ENCODE peak calls at places on chromosome 12, in eight cellular contexts. One of them, this sample, is unnamed. For H3K4me1, the result is how much of the 10 kb centered on the place peaks cover.

GRCh38 chr12:95637471-95638155 is 86.3 kb upstream of the USP44 start:
- DNase-seq in pancreas: no peak
- DNase-seq in adrenal gland: no peak
- DNase-seq in osteoblast: peak
- DNase-seq in keratinocyte: no peak
- DNase-seq in fibroblast of lung: peak
- DNase-seq in upper lobe of right lung: no peak
- DNase-seq in aorta: no peak
- DNase-seq in this sample: no peak

GRCh38 chr12:60308366-60309000 is 712.7 kb downstream of the SLC16A7 start:
- DNase-seq in pancreas: no peak
- DNase-seq in adrenal gland: no peak
- DNase-seq in osteoblast: no peak
- DNase-seq in keratinocyte: peak
- DNase-seq in fibroblast of lung: peak
- DNase-seq in upper lobe of right lung: no peak
- DNase-seq in aorta: no peak
- DNase-seq in this sample: no peak

GRCh38 chr12:48165089-48166031 is 8.0 kb upstream of the ASB8 start:
- DNase-seq in pancreas: peak
- DNase-seq in adrenal gland: peak
- DNase-seq in osteoblast: peak
- DNase-seq in keratinocyte: peak
- DNase-seq in fibroblast of lung: peak
- DNase-seq in upper lobe of right lung: no peak
- DNase-seq in aorta: no peak
- DNase-seq in this sample: no peak

GRCh38 chr12:105257321-105257728 is 21.4 kb upstream of the APPL2 start:
- DNase-seq in pancreas: no peak
- DNase-seq in adrenal gland: peak
- DNase-seq in osteoblast: no peak
- DNase-seq in keratinocyte: peak
- DNase-seq in fibroblast of lung: peak
- DNase-seq in upper lobe of right lung: no peak
- DNase-seq in aorta: no peak
- DNase-seq in this sample: no peak

GRCh38 chr12:92029902-92030586 is 115.6 kb downstream of the BTG1 start:
- DNase-seq in pancreas: no peak
- DNase-seq in adrenal gland: no peak
- DNase-seq in osteoblast: no peak
- DNase-seq in keratinocyte: no peak
- DNase-seq in fibroblast of lung: no peak
- DNase-seq in upper lobe of right lung: no peak
- DNase-seq in aorta: no peak
- DNase-seq in this sample: no peak

GRCh38 chr12:131912526-131913274 is 16.4 kb upstream of the PUS1 start:
- DNase-seq in pancreas: peak
- DNase-seq in adrenal gland: peak
- DNase-seq in osteoblast: peak
- DNase-seq in keratinocyte: no peak
- DNase-seq in fibroblast of lung: peak
- DNase-seq in upper lobe of right lung: no peak
- DNase-seq in aorta: peak
- DNase-seq in this sample: no peak

GRCh38 chr12:47835017-47835830 is 15.5 kb upstream of the HDAC7 start:
- DNase-seq in pancreas: no peak
- DNase-seq in adrenal gland: no peak
- DNase-seq in osteoblast: peak
- DNase-seq in keratinocyte: no peak
- DNase-seq in fibroblast of lung: no peak
- DNase-seq in upper lobe of right lung: no peak
- DNase-seq in aorta: peak
- DNase-seq in this sample: no peak

GRCh38 chr12:48815281-48816110 is 2.8 kb upstream of the CACNB3 start:
- DNase-seq in pancreas: peak
- DNase-seq in adrenal gland: peak
- DNase-seq in osteoblast: peak
- DNase-seq in keratinocyte: no peak
- DNase-seq in fibroblast of lung: peak
- DNase-seq in upper lobe of right lung: peak
- DNase-seq in aorta: peak
- DNase-seq in this sample: no peak

GRCh38 chr12:39619316-39619659 is 315 bp downstream of the ABCD2 start:
- DNase-seq in pancreas: no peak
- DNase-seq in adrenal gland: peak
- DNase-seq in osteoblast: no peak
- DNase-seq in keratinocyte: no peak
- DNase-seq in fibroblast of lung: no peak
- DNase-seq in upper lobe of right lung: no peak
- DNase-seq in aorta: no peak
- DNase-seq in this sample: no peak

GRCh38 chr12:83092101-83092500 is 405.4 kb downstream of the TMTC2 start:
- DNase-seq in pancreas: no peak
- DNase-seq in adrenal gland: no peak
- DNase-seq in osteoblast: no peak
- DNase-seq in keratinocyte: no peak
- DNase-seq in fibroblast of lung: no peak
- DNase-seq in upper lobe of right lung: no peak
- DNase-seq in aorta: no peak
- DNase-seq in this sample: no peak

GRCh38 chr12:42725839-42726238 is 136.3 kb upstream of the PRICKLE1 start:
- DNase-seq in pancreas: no peak
- DNase-seq in adrenal gland: no peak
- DNase-seq in osteoblast: no peak
- DNase-seq in keratinocyte: no peak
- DNase-seq in fibroblast of lung: peak
- DNase-seq in upper lobe of right lung: no peak
- DNase-seq in aorta: no peak
- DNase-seq in this sample: no peak

GRCh38 chr12:77847665-77848431 is 17.2 kb downstream of the NAV3 start:
- DNase-seq in pancreas: no peak
- DNase-seq in adrenal gland: no peak
- DNase-seq in osteoblast: peak
- DNase-seq in keratinocyte: peak
- DNase-seq in fibroblast of lung: peak
- DNase-seq in upper lobe of right lung: no peak
- DNase-seq in aorta: no peak
- DNase-seq in this sample: no peak

GRCh38 chr12:64029013-64029857 is 184.7 kb downstream of the SRGAP1 start:
- DNase-seq in pancreas: no peak
- DNase-seq in adrenal gland: no peak
- DNase-seq in osteoblast: peak
- DNase-seq in keratinocyte: no peak
- DNase-seq in fibroblast of lung: peak
- DNase-seq in upper lobe of right lung: no peak
- DNase-seq in aorta: no peak
- DNase-seq in this sample: no peak

GRCh38 chr12:104360157-104360556 is 56.6 kb downstream of the EID3 start:
- DNase-seq in pancreas: no peak
- DNase-seq in adrenal gland: no peak
- DNase-seq in osteoblast: no peak
- DNase-seq in keratinocyte: no peak
- DNase-seq in fibroblast of lung: peak
- DNase-seq in upper lobe of right lung: no peak
- DNase-seq in aorta: no peak
- DNase-seq in this sample: no peak

GRCh38 chr12:26496170-26496569 is 300.8 kb downstream of the SSPN start:
- DNase-seq in pancreas: no peak
- DNase-seq in adrenal gland: no peak
- DNase-seq in osteoblast: no peak
- DNase-seq in keratinocyte: peak
- DNase-seq in fibroblast of lung: no peak
- DNase-seq in upper lobe of right lung: no peak
- DNase-seq in aorta: no peak
- DNase-seq in this sample: no peak

GRCh38 chr12:48997719-48998496 is 1.3 kb downstream of the DDN start:
- DNase-seq in pancreas: no peak
- DNase-seq in adrenal gland: peak
- DNase-seq in osteoblast: peak
- DNase-seq in keratinocyte: no peak
- DNase-seq in fibroblast of lung: no peak
- DNase-seq in upper lobe of right lung: no peak
- DNase-seq in aorta: peak
- DNase-seq in this sample: no peak

GRCh38 chr12:57152408-57153038 is 5.1 kb upstream of the LRP1-AS start:
- DNase-seq in pancreas: no peak
- DNase-seq in adrenal gland: peak
- DNase-seq in osteoblast: peak
- DNase-seq in keratinocyte: no peak
- DNase-seq in fibroblast of lung: peak
- DNase-seq in upper lobe of right lung: no peak
- DNase-seq in aorta: peak
- DNase-seq in this sample: no peak

GRCh38 chr12:48197967-48198618 is 5.0 kb downstream of the OR10AD1 start:
- DNase-seq in pancreas: peak
- DNase-seq in adrenal gland: peak
- DNase-seq in osteoblast: peak
- DNase-seq in keratinocyte: peak
- DNase-seq in fibroblast of lung: peak
- DNase-seq in upper lobe of right lung: peak
- DNase-seq in aorta: peak
- DNase-seq in this sample: peak

DNA sequence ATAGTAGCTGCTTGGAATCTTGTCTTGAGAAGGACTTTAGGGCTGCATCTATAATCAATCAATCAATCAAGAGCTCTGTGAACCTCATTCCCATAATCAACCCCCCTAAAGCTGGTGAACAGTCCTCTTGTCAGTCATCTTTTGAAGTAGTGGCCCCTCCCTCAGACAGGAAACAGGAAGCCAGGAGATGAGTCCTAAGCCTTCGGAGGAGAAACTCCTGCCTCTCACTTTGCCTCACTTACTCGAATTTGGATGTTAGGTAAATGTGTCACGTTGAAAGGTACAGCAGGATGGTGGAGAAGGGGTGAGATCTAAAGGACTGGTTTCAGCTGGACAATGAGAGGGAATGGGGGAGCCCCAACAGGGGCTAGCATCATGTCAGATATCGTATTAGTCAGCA is 144.6 kb upstream of the PWP1 start:
- DNase-seq in pancreas: no peak
- DNase-seq in adrenal gland: no peak
- DNase-seq in osteoblast: no peak
- DNase-seq in keratinocyte: no peak
- DNase-seq in fibroblast of lung: no peak
- DNase-seq in upper lobe of right lung: no peak
- DNase-seq in aorta: no peak
- DNase-seq in this sample: no peak
- H3K4me1 ChIP-seq in pancreas: under half
- H3K4me1 ChIP-seq in adrenal gland: under half
- H3K4me1 ChIP-seq in osteoblast: under half
- H3K4me1 ChIP-seq in keratinocyte: under half
- H3K4me1 ChIP-seq in fibroblast of lung: under half
- H3K4me1 ChIP-seq in upper lobe of right lung: under half
- H3K4me1 ChIP-seq in aorta: under half
- H3K4me1 ChIP-seq in this sample: under half

DNA sequence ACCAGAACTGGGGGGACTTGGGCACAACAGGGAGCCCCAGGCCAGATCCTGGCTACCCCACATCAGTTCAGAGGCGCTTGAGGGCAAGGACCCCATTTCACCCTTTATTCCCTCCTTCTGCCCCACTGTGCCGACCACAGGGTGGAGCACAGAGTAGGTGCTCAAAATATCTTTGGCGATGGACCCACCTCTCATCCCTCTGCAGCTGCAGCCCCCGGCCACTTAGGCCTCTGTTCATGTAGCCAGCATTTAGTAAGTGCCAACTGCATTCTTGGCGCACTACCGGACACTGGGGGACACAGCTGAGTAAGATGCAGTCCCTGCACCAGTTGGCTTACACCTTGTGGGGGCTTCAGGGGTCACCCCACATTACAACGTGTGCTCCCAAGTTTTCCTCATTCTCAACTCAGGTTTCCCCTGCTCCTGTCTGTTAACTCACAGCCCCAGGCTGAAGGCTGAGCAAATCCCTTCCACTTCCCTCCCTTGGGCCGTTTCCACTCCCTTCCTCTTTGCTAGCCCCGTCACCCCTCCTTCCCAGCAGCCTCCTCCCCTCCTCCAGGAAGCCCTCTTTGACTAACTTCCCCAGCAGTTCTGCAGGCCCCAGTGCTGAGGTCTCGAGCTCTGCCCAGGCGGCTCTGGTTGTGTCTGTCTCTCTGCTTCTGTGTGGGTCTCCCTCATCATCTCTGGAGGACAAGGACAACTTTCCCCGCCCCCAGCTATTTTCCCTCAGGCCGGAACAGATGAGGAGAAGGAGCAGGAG is 26.5 kb downstream of the KRT80 start:
- DNase-seq in pancreas: no peak
- DNase-seq in adrenal gland: no peak
- DNase-seq in osteoblast: peak
- DNase-seq in keratinocyte: no peak
- DNase-seq in fibroblast of lung: no peak
- DNase-seq in upper lobe of right lung: no peak
- DNase-seq in aorta: no peak
- DNase-seq in this sample: no peak
- H3K4me1 ChIP-seq in pancreas: under half
- H3K4me1 ChIP-seq in adrenal gland: under half
- H3K4me1 ChIP-seq in osteoblast: under half
- H3K4me1 ChIP-seq in keratinocyte: under half
- H3K4me1 ChIP-seq in fibroblast of lung: under half
- H3K4me1 ChIP-seq in upper lobe of right lung: under half
- H3K4me1 ChIP-seq in aorta: under half
- H3K4me1 ChIP-seq in this sample: under half

DNA sequence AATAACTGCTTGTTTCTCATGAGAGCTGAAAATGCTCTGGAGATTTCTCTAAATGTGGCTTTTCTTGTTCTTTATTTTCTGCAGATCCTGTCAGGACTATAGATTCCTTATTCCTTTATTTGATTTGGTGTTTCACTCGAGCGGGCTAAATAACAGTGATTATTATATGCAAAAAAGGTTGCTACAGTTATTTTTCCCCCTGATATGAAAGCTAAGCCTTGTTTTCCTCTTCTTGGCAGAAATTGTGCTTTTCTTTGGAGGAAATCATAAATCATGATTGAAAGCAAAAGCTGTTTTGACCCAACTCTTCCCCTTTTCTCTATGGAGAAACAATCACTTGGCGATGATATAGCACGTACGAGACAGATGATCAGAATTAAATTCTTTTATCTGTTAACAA is 31.3 kb downstream of the PPFIBP1 start:
- DNase-seq in pancreas: no peak
- DNase-seq in adrenal gland: no peak
- DNase-seq in osteoblast: no peak
- DNase-seq in keratinocyte: no peak
- DNase-seq in fibroblast of lung: no peak
- DNase-seq in upper lobe of right lung: no peak
- DNase-seq in aorta: no peak
- DNase-seq in this sample: no peak
- H3K4me1 ChIP-seq in pancreas: under half
- H3K4me1 ChIP-seq in adrenal gland: half or more
- H3K4me1 ChIP-seq in osteoblast: half or more
- H3K4me1 ChIP-seq in keratinocyte: half or more
- H3K4me1 ChIP-seq in fibroblast of lung: under half
- H3K4me1 ChIP-seq in upper lobe of right lung: under half
- H3K4me1 ChIP-seq in aorta: under half
- H3K4me1 ChIP-seq in this sample: half or more

DNA sequence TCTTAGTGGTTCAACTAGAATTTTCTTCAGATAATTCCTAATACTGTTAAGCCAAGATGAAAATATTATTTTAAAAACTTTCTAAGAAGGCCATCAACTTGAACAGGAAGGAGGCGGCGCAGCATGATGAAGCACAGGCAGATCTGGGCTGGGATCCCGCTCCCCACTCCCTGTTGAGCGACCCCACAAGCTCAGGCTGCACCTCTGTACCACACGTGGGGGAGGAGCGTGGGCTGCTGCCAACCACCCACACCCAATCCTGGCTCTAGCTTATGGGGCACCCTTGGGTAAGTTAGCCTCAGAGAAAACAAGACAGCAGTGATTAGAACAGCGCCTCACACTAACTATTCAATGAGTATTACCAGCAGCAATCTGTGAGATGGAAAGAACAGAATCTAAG is 6.0 kb downstream of the MTERF2 start:
- DNase-seq in pancreas: no peak
- DNase-seq in adrenal gland: no peak
- DNase-seq in osteoblast: no peak
- DNase-seq in keratinocyte: no peak
- DNase-seq in fibroblast of lung: peak
- DNase-seq in upper lobe of right lung: no peak
- DNase-seq in aorta: no peak
- DNase-seq in this sample: no peak
- H3K4me1 ChIP-seq in pancreas: under half
- H3K4me1 ChIP-seq in adrenal gland: under half
- H3K4me1 ChIP-seq in osteoblast: under half
- H3K4me1 ChIP-seq in keratinocyte: under half
- H3K4me1 ChIP-seq in fibroblast of lung: under half
- H3K4me1 ChIP-seq in upper lobe of right lung: under half
- H3K4me1 ChIP-seq in aorta: under half
- H3K4me1 ChIP-seq in this sample: under half